ENCODE peak calls at places on chromosomes 13 and 19, in ten cellular contexts. One of them, this sample, is unnamed.

GRCh38 chr13:51067376-51068125 is 43.5 kb downstream of the C13orf42 start:
- DNase-seq in IMR-90: no peak
- DNase-seq in mammary epithelial cell: no peak
- DNase-seq in GM06990: no peak
- DNase-seq in glutamatergic neuron: no peak
- DNase-seq in ascending aorta: no peak
- DNase-seq in Peyer's patch: no peak
- DNase-seq in fibroblast of lung: peak; percentile 12
- DNase-seq in WTC11: no peak
- DNase-seq in cardiac fibroblast: peak; percentile 3
- DNase-seq in this sample: no peak

GRCh38 chr13:105972306-105972721 is 563.1 kb downstream of the EFNB2 start:
- DNase-seq in IMR-90: no peak
- DNase-seq in ascending aorta: no peak
- DNase-seq in glutamatergic neuron: no peak
- DNase-seq in GM06990: no peak
- DNase-seq in Peyer's patch: no peak
- DNase-seq in fibroblast of lung: no peak
- DNase-seq in mammary epithelial cell: no peak
- DNase-seq in WTC11: no peak
- DNase-seq in cardiac fibroblast: no peak
- DNase-seq in this sample: no peak

GRCh38 chr13:110648155-110648819 is 32.9 kb downstream of the NAXD start:
- DNase-seq in ascending aorta: peak; percentile 55
- DNase-seq in Peyer's patch: no peak
- DNase-seq in WTC11: no peak
- DNase-seq in cardiac fibroblast: no peak
- DNase-seq in fibroblast of lung: no peak
- DNase-seq in mammary epithelial cell: no peak
- DNase-seq in glutamatergic neuron: no peak
- DNase-seq in GM06990: no peak
- DNase-seq in IMR-90: no peak
- DNase-seq in this sample: no peak

GRCh38 chr19:14871619-14872230 is 14.2 kb downstream of the OR7A17 start:
- DNase-seq in fibroblast of lung: peak; percentile 38
- DNase-seq in glutamatergic neuron: no peak
- DNase-seq in GM06990: no peak
- DNase-seq in mammary epithelial cell: peak; percentile 21
- DNase-seq in ascending aorta: no peak
- DNase-seq in IMR-90: peak; percentile 11
- DNase-seq in WTC11: no peak
- DNase-seq in Peyer's patch: no peak
- DNase-seq in cardiac fibroblast: peak; percentile 33
- DNase-seq in this sample: no peak

GRCh38 chr13:39048806-39049205 is 10.6 kb downstream of the NHLRC3 start:
- DNase-seq in fibroblast of lung: no peak
- DNase-seq in cardiac fibroblast: no peak
- DNase-seq in Peyer's patch: no peak
- DNase-seq in ascending aorta: no peak
- DNase-seq in IMR-90: no peak
- DNase-seq in mammary epithelial cell: no peak
- DNase-seq in GM06990: no peak
- DNase-seq in glutamatergic neuron: no peak
- DNase-seq in WTC11: no peak
- DNase-seq in this sample: no peak

GRCh38 chr19:35318679-35319448 is 10.1 kb upstream of the CD22 start:
- DNase-seq in Peyer's patch: peak; percentile 51
- DNase-seq in mammary epithelial cell: peak; percentile 97
- DNase-seq in glutamatergic neuron: no peak
- DNase-seq in IMR-90: peak; percentile 71
- DNase-seq in WTC11: no peak
- DNase-seq in cardiac fibroblast: peak; percentile 84
- DNase-seq in GM06990: no peak
- DNase-seq in fibroblast of lung: peak; percentile 58
- DNase-seq in ascending aorta: peak; percentile 67
- DNase-seq in this sample: no peak

GRCh38 chr19:36006955-36007354 is 1.7 kb downstream of the SYNE4 start:
- DNase-seq in ascending aorta: no peak
- DNase-seq in GM06990: no peak
- DNase-seq in mammary epithelial cell: no peak
- DNase-seq in WTC11: no peak
- DNase-seq in IMR-90: no peak
- DNase-seq in Peyer's patch: no peak
- DNase-seq in fibroblast of lung: no peak
- DNase-seq in cardiac fibroblast: no peak
- DNase-seq in glutamatergic neuron: no peak
- DNase-seq in this sample: no peak

GRCh38 chr13:39955560-39955959 is 300.1 kb downstream of the COG6 start:
- DNase-seq in IMR-90: no peak
- DNase-seq in GM06990: no peak
- DNase-seq in fibroblast of lung: no peak
- DNase-seq in mammary epithelial cell: no peak
- DNase-seq in ascending aorta: no peak
- DNase-seq in cardiac fibroblast: no peak
- DNase-seq in Peyer's patch: no peak
- DNase-seq in WTC11: no peak
- DNase-seq in glutamatergic neuron: no peak
- DNase-seq in this sample: no peak

GRCh38 chr13:48962281-48962680 is 13.4 kb upstream of the FNDC3A start:
- DNase-seq in GM06990: no peak
- DNase-seq in ascending aorta: no peak
- DNase-seq in Peyer's patch: no peak
- DNase-seq in cardiac fibroblast: peak; percentile 40
- DNase-seq in IMR-90: peak; percentile 7
- DNase-seq in glutamatergic neuron: no peak
- DNase-seq in fibroblast of lung: no peak
- DNase-seq in WTC11: no peak
- DNase-seq in mammary epithelial cell: peak; percentile 70
- DNase-seq in this sample: no peak

GRCh38 chr13:34591801-34592454 is 350.1 kb upstream of the NBEA start:
- DNase-seq in glutamatergic neuron: no peak
- DNase-seq in cardiac fibroblast: no peak
- DNase-seq in Peyer's patch: no peak
- DNase-seq in fibroblast of lung: no peak
- DNase-seq in GM06990: no peak
- DNase-seq in mammary epithelial cell: no peak
- DNase-seq in WTC11: no peak
- DNase-seq in IMR-90: no peak
- DNase-seq in ascending aorta: no peak
- DNase-seq in this sample: no peak

GRCh38 chr19:34209726-34210125 is 37.4 kb downstream of the LSM14A start:
- DNase-seq in mammary epithelial cell: no peak
- DNase-seq in GM06990: no peak
- DNase-seq in fibroblast of lung: no peak
- DNase-seq in ascending aorta: no peak
- DNase-seq in WTC11: no peak
- DNase-seq in IMR-90: no peak
- DNase-seq in Peyer's patch: no peak
- DNase-seq in cardiac fibroblast: no peak
- DNase-seq in glutamatergic neuron: no peak
- DNase-seq in this sample: no peak

GRCh38 chr19:34215666-34216038 is 38.7 kb upstream of the GARRE1 start:
- DNase-seq in ascending aorta: no peak
- DNase-seq in WTC11: no peak
- DNase-seq in fibroblast of lung: no peak
- DNase-seq in Peyer's patch: no peak
- DNase-seq in cardiac fibroblast: no peak
- DNase-seq in mammary epithelial cell: no peak
- DNase-seq in IMR-90: no peak
- DNase-seq in GM06990: no peak
- DNase-seq in glutamatergic neuron: no peak
- DNase-seq in this sample: no peak

GRCh38 chr19:34214040-34214439 is 40.3 kb upstream of the GARRE1 start:
- DNase-seq in mammary epithelial cell: no peak
- DNase-seq in cardiac fibroblast: no peak
- DNase-seq in WTC11: no peak
- DNase-seq in Peyer's patch: no peak
- DNase-seq in ascending aorta: no peak
- DNase-seq in glutamatergic neuron: no peak
- DNase-seq in fibroblast of lung: no peak
- DNase-seq in GM06990: no peak
- DNase-seq in IMR-90: no peak
- DNase-seq in this sample: no peak

GRCh38 chr19:34215006-34215665 is 39.2 kb upstream of the GARRE1 start:
- DNase-seq in IMR-90: no peak
- DNase-seq in cardiac fibroblast: no peak
- DNase-seq in glutamatergic neuron: no peak
- DNase-seq in fibroblast of lung: no peak
- DNase-seq in GM06990: no peak
- DNase-seq in Peyer's patch: no peak
- DNase-seq in mammary epithelial cell: no peak
- DNase-seq in ascending aorta: no peak
- DNase-seq in WTC11: no peak
- DNase-seq in this sample: no peak

GRCh38 chr19:34213283-34213682 is 41.0 kb downstream of the LSM14A start:
- DNase-seq in glutamatergic neuron: no peak
- DNase-seq in GM06990: no peak
- DNase-seq in fibroblast of lung: no peak
- DNase-seq in Peyer's patch: no peak
- DNase-seq in WTC11: no peak
- DNase-seq in mammary epithelial cell: no peak
- DNase-seq in ascending aorta: no peak
- DNase-seq in cardiac fibroblast: no peak
- DNase-seq in IMR-90: no peak
- DNase-seq in this sample: no peak
- TF ChIP-seq CTCF in glutamatergic neuron: no peak
- TF ChIP-seq CTCF in GM06990: no peak
- TF ChIP-seq CTCF in fibroblast of lung: no peak
- TF ChIP-seq CTCF in Peyer's patch: no peak
- TF ChIP-seq CTCF in WTC11: no peak
- TF ChIP-seq CTCF in mammary epithelial cell: no peak
- TF ChIP-seq CTCF in ascending aorta: no peak
- TF ChIP-seq CTCF in cardiac fibroblast: no peak
- TF ChIP-seq CTCF in IMR-90: no peak
- TF ChIP-seq CTCF in this sample: no peak

GRCh38 chr19:632228-633067 is 889 bp downstream of the POLRMT start:
- DNase-seq in fibroblast of lung: peak; percentile 44
- DNase-seq in Peyer's patch: no peak
- DNase-seq in ascending aorta: no peak
- DNase-seq in mammary epithelial cell: peak; percentile 47
- DNase-seq in glutamatergic neuron: peak; percentile 71
- DNase-seq in IMR-90: peak; percentile 36
- DNase-seq in WTC11: peak; percentile 63
- DNase-seq in GM06990: peak; percentile 66
- DNase-seq in cardiac fibroblast: peak; percentile 65
- DNase-seq in this sample: peak; percentile 50
- TF ChIP-seq CTCF in fibroblast of lung: no peak
- TF ChIP-seq CTCF in Peyer's patch: no peak
- TF ChIP-seq CTCF in ascending aorta: no peak
- TF ChIP-seq CTCF in mammary epithelial cell: no peak
- TF ChIP-seq CTCF in glutamatergic neuron: no peak
- TF ChIP-seq CTCF in IMR-90: no peak
- TF ChIP-seq CTCF in WTC11: no peak
- TF ChIP-seq CTCF in GM06990: no peak
- TF ChIP-seq CTCF in cardiac fibroblast: no peak
- TF ChIP-seq CTCF in this sample: no peak

GRCh38 chr19:44869728-44870470 is 21.2 kb upstream of the TOMM40 start:
- DNase-seq in Peyer's patch: peak; percentile 28
- DNase-seq in glutamatergic neuron: no peak
- DNase-seq in GM06990: no peak
- DNase-seq in fibroblast of lung: peak; percentile 70
- DNase-seq in WTC11: no peak
- DNase-seq in IMR-90: peak; percentile 84
- DNase-seq in ascending aorta: peak; percentile 81
- DNase-seq in cardiac fibroblast: peak; percentile 71
- DNase-seq in mammary epithelial cell: no peak
- DNase-seq in this sample: no peak

GRCh38 chr19:44863990-44864389 is 17.9 kb downstream of the NECTIN2 start:
- DNase-seq in fibroblast of lung: no peak
- DNase-seq in glutamatergic neuron: no peak
- DNase-seq in WTC11: no peak
- DNase-seq in ascending aorta: no peak
- DNase-seq in mammary epithelial cell: no peak
- DNase-seq in cardiac fibroblast: no peak
- DNase-seq in GM06990: no peak
- DNase-seq in Peyer's patch: no peak
- DNase-seq in IMR-90: no peak
- DNase-seq in this sample: no peak

GRCh38 chr19:44867578-44867977 is 21.5 kb downstream of the NECTIN2 start:
- DNase-seq in GM06990: no peak
- DNase-seq in cardiac fibroblast: no peak
- DNase-seq in IMR-90: no peak
- DNase-seq in glutamatergic neuron: no peak
- DNase-seq in mammary epithelial cell: no peak
- DNase-seq in ascending aorta: no peak
- DNase-seq in Peyer's patch: no peak
- DNase-seq in WTC11: no peak
- DNase-seq in fibroblast of lung: no peak
- DNase-seq in this sample: no peak

GRCh38 chr19:44865196-44865767 is 19.2 kb downstream of the NECTIN2 start:
- DNase-seq in fibroblast of lung: no peak
- DNase-seq in IMR-90: no peak
- DNase-seq in ascending aorta: no peak
- DNase-seq in mammary epithelial cell: no peak
- DNase-seq in cardiac fibroblast: no peak
- DNase-seq in WTC11: no peak
- DNase-seq in glutamatergic neuron: no peak
- DNase-seq in Peyer's patch: no peak
- DNase-seq in GM06990: no peak
- DNase-seq in this sample: no peak

DNA sequence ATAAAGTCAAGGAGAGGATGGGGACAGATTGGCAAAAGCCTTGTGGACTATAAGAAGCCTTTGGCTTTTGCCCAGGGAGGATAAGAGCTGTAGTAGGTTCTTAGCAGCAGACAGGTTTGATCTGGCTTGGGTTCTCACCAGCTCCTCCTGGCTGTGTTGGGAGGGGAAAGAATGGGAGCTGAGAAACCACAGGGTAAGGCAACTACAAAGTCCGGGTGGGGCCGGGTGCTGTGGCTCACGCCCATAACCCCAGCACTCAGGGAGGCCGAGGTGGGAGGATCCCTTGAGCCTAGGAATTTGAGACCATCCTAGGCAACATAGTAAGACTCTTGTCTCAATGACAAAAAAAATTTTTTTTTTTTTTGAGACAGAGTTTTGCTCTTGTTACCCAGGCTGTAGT is 20.6 kb downstream of the NECTIN2 start:
- DNase-seq in WTC11: no peak
- DNase-seq in glutamatergic neuron: no peak
- DNase-seq in mammary epithelial cell: no peak
- DNase-seq in GM06990: no peak
- DNase-seq in fibroblast of lung: no peak
- DNase-seq in cardiac fibroblast: no peak
- DNase-seq in IMR-90: no peak
- DNase-seq in Peyer's patch: no peak
- DNase-seq in ascending aorta: no peak
- DNase-seq in this sample: no peak
- TF ChIP-seq CTCF in WTC11: no peak
- TF ChIP-seq CTCF in glutamatergic neuron: no peak
- TF ChIP-seq CTCF in mammary epithelial cell: no peak
- TF ChIP-seq CTCF in GM06990: no peak
- TF ChIP-seq CTCF in fibroblast of lung: no peak
- TF ChIP-seq CTCF in cardiac fibroblast: no peak
- TF ChIP-seq CTCF in IMR-90: no peak
- TF ChIP-seq CTCF in Peyer's patch: no peak
- TF ChIP-seq CTCF in ascending aorta: no peak
- TF ChIP-seq CTCF in this sample: no peak

DNA sequence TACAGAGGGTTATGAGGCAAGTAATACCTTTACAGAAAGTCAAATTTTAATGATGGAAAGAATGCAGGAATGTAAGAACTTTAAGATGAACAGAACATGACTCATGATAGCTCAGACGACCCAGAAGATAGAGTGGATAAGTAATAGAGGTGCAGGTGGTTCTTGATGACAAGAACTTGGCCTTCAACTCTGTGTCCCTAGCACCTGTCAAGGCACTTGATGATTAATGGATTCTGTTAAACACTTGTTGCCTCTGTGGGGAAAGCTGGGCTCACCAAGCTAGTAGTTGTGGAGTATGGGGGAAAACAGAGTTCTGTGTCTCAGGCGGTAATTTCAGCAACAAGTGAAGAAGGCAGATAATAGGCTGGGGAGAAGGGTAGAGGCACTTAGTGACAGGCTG is 306.2 kb downstream of the ATP8A2 start:
- DNase-seq in ascending aorta: no peak
- DNase-seq in GM06990: no peak
- DNase-seq in Peyer's patch: no peak
- DNase-seq in mammary epithelial cell: no peak
- DNase-seq in cardiac fibroblast: no peak
- DNase-seq in glutamatergic neuron: no peak
- DNase-seq in fibroblast of lung: no peak
- DNase-seq in WTC11: no peak
- DNase-seq in IMR-90: no peak
- DNase-seq in this sample: no peak
- TF ChIP-seq CTCF in ascending aorta: no peak
- TF ChIP-seq CTCF in GM06990: no peak
- TF ChIP-seq CTCF in Peyer's patch: no peak
- TF ChIP-seq CTCF in mammary epithelial cell: no peak
- TF ChIP-seq CTCF in cardiac fibroblast: no peak
- TF ChIP-seq CTCF in glutamatergic neuron: no peak
- TF ChIP-seq CTCF in fibroblast of lung: no peak
- TF ChIP-seq CTCF in WTC11: no peak
- TF ChIP-seq CTCF in IMR-90: no peak
- TF ChIP-seq CTCF in this sample: no peak

This sample was measured in activated B cell treated with CpG ODN at 0.5 μM for 24 hours.